ENCODE peak calls at places on chromosomes 7 and 10, in eight cellular contexts. S is body of pancreas, N is adrenal gland, E is mammary epithelial cell, K is endodermal cell, D is GM20000, J is H9, H is AG10803. X is an unnamed sample.

GRCh38 chr7:135386181-135386580 is 123.7 kb downstream of the CNOT4 start:
- DNase-seq in S (no peak), N (no peak), E (no peak), K (no peak), D (no peak), J (no peak), H (peak; percentile 7), X (no peak)

GRCh38 chr7:158241919-158242318 is 345.7 kb downstream of the PTPRN2 start:
- DNase-seq in S (no peak), N (no peak), E (no peak), K (no peak), D (peak; percentile 1), J (no peak), H (no peak), X (no peak)

GRCh38 chr7:24877790-24878311 is 102.1 kb downstream of the OSBPL3 start:
- DNase-seq in S (no peak), N (no peak), E (no peak), K (no peak), D (peak; percentile 45), J (no peak), H (peak; percentile 50), X (peak; percentile 53)

GRCh38 chr10:74947781-74948401 is 121.5 kb downstream of the KAT6B start:
- DNase-seq in S (no peak), N (no peak), E (no peak), K (no peak), D (no peak), J (no peak), H (no peak), X (no peak)

GRCh38 chr10:28926932-28927331 is 249.6 kb downstream of the BAMBI start:
- DNase-seq in S (no peak), N (no peak), E (no peak), K (no peak), D (no peak), J (no peak), H (no peak), X (no peak)

GRCh38 chr7:140501941-140502340 is 22.6 kb upstream of the MKRN1 start:
- DNase-seq in S (peak; percentile 62), N (no peak), E (no peak), K (peak; percentile 62), D (no peak), J (peak; percentile 37), H (no peak), X (no peak)

GRCh38 chr7:22016547-22016946 is 70.8 kb upstream of the CDCA7L start:
- DNase-seq in S (no peak), N (no peak), E (no peak), K (no peak), D (no peak), J (no peak), H (no peak), X (no peak)

GRCh38 chr10:69180525-69181204 is 631 bp downstream of the SUPV3L1 start:
- DNase-seq in S (no peak), N (no peak), E (peak; percentile 31), K (no peak), D (no peak), J (no peak), H (peak; percentile 25), X (no peak)

GRCh38 chr7:34133983-34134782 is 228.8 kb downstream of the BMPER start:
- DNase-seq in S (peak; percentile 56), N (peak; percentile 44), E (peak; percentile 75), K (peak; percentile 95), D (peak; percentile 25), J (peak; percentile 81), H (peak; percentile 82), X (no peak)

GRCh38 chr7:149414745-149415390 is 46.0 kb downstream of the ZNF777 start:
- DNase-seq in S (peak; percentile 28), N (no peak), E (peak; percentile 73), K (peak; percentile 96), D (no peak), J (peak; percentile 93), H (peak; percentile 65), X (no peak)

GRCh38 chr10:25296324-25296723 is 121.5 kb downstream of the GPR158 start:
- DNase-seq in S (no peak), N (no peak), E (no peak), K (no peak), D (no peak), J (no peak), H (no peak), X (no peak)

GRCh38 chr10:70916241-70916640 is 27.9 kb upstream of the PCBD1 start:
- DNase-seq in S (no peak), N (no peak), E (no peak), K (no peak), D (no peak), J (no peak), H (no peak), X (no peak)

GRCh38 chr10:22314852-22315251 is 1.3 kb upstream of the COMMD3 start:
- DNase-seq in S (no peak), N (no peak), E (no peak), K (no peak), D (no peak), J (no peak), H (no peak), X (no peak)

GRCh38 chr10:122468923-122469781 is 7.8 kb downstream of the HTRA1 start:
- DNase-seq in S (no peak), N (peak; percentile 76), E (peak; percentile 99), K (no peak), D (no peak), J (no peak), H (peak; percentile 99), X (no peak)

GRCh38 chr7:80047032-80047431 is 87.6 kb upstream of the GNAI1 start:
- DNase-seq in S (no peak), N (no peak), E (no peak), K (no peak), D (no peak), J (no peak), H (no peak), X (no peak)
- TF ChIP-seq CTCF in S (no peak), N (no peak), E (no peak), K (no peak), D (no peak), J (no peak), H (no peak), X (no peak)

GRCh38 chr10:125451319-125451718 is 231.6 kb downstream of the TEX36 start:
- DNase-seq in S (no peak), N (no peak), E (no peak), K (no peak), D (no peak), J (no peak), H (no peak), X (no peak)

GRCh38 chr10:125450218-125450617 is 232.7 kb downstream of the TEX36 start:
- DNase-seq in S (no peak), N (no peak), E (no peak), K (no peak), D (no peak), J (no peak), H (no peak), X (no peak)

GRCh38 chr10:125444790-125445189 is 238.2 kb downstream of the TEX36 start:
- DNase-seq in S (no peak), N (no peak), E (no peak), K (no peak), D (no peak), J (no peak), H (no peak), X (no peak)

GRCh38 chr10:125449571-125449970 is 233.4 kb downstream of the TEX36 start:
- DNase-seq in S (no peak), N (no peak), E (no peak), K (no peak), D (no peak), J (no peak), H (no peak), X (no peak)

DNA sequence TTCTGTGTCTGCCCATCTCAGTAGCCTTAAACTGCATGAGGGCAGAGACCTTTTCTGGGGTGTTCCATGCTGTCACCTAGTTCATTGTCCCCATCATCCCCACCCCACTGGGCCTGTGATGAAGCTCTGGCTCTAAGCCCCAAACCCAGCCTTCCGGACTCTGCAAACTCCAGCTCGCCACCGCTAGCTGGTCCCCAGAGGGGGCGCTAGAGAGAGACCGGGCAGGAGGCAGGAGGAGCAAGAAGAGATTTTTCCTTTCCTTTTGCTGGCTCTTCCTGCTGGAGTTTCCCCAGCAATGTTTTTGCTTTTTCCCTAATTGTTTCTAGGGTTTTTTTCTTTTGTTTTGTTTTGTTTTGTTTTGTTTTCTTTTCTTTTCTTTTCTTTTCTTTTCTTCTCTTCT is 234.4 kb downstream of the TEX36 start:
- DNase-seq in S (peak; percentile 42), N (no peak), E (peak; percentile 5), K (peak; percentile 91), D (no peak), J (peak; percentile 79), H (peak; percentile 3), X (no peak)
- TF ChIP-seq CTCF in S (peak; percentile 36), N (no peak), E (peak; percentile 56), K (peak; percentile 88), D (peak; percentile 34), J (peak; percentile 86), H (peak; percentile 46), X (peak; percentile 31)

GRCh38 chr10:54983255-54983654 is 182.2 kb upstream of the PCDH15 start:
- DNase-seq in S (no peak), N (no peak), E (no peak), K (no peak), D (no peak), J (no peak), H (no peak), X (no peak)

DNA sequence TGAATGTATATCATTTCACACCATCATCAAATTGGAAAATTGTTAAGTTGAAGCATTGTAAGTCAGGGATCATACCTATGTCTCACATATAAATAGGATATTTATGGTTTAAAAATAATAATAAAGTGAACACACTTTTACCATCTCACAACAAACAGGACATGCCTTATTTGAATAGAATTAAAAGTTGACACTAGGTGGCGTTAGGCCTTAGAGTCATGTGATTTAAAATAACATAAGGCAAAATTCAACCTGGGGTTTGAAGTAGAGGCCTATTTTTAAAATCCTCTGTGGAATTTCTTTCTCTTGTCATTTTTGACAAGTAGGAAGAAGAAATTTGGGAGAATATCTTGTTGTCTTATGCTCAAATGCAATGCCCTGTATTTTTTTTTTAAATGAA is 184.7 kb upstream of the PCDH15 start:
- DNase-seq in S (no peak), N (no peak), E (peak; percentile 4), K (no peak), D (peak; percentile 6), J (no peak), H (peak; percentile 2), X (no peak)
- TF ChIP-seq CTCF in S (peak; percentile 19), N (no peak), E (peak; percentile 34), K (peak; percentile 77), D (no peak), J (peak; percentile 71), H (peak; percentile 30), X (peak; percentile 45)

GRCh38 chr7:45155941-45156340 is 1.6 kb upstream of the RAMP3 start:
- DNase-seq in S (no peak), N (no peak), E (no peak), K (peak; percentile 28), D (no peak), J (no peak), H (no peak), X (no peak)

GRCh38 chr7:45156516-45157272 is 897 bp upstream of the RAMP3 start:
- DNase-seq in S (no peak), N (no peak), E (no peak), K (peak; percentile 40), D (no peak), J (no peak), H (no peak), X (no peak)

GRCh38 chr7:45153238-45153637 is 4.4 kb upstream of the RAMP3 start:
- DNase-seq in S (no peak), N (peak; percentile 10), E (no peak), K (peak; percentile 33), D (no peak), J (no peak), H (no peak), X (no peak)

GRCh38 chr7:45157286-45157652 is 322 bp upstream of the RAMP3 start:
- DNase-seq in S (no peak), N (no peak), E (no peak), K (no peak), D (no peak), J (no peak), H (no peak), X (no peak)

GRCh38 chr7:45155357-45155900 is 2.2 kb upstream of the RAMP3 start:
- DNase-seq in S (no peak), N (peak; percentile 9), E (no peak), K (peak; percentile 37), D (no peak), J (no peak), H (no peak), X (no peak)
- TF ChIP-seq CTCF in S (no peak), N (no peak), E (no peak), K (no peak), D (no peak), J (no peak), H (no peak), X (no peak)

X was measured in osteocyte.